ENCODE peak calls at places on chromosomes 12 and 14, in nine cellular contexts. V is SK-N-SH, X is MM.1S, F is GM23338, E is GM23248, D is PC-3, U is HCT116, N is Karpas-422, O is PC-9. Q is an unnamed sample. For H3K27me3 and H3K9me2, the result is how much of the 10 kb centered on the place peaks cover.

GRCh38 chr14:96253140-96253539 is 2.9 kb upstream of the BDKRB1 start:
- DNase-seq in O (peak), V (no peak), X (no peak), F (no peak), E (peak), D (peak), N (no peak), U (no peak), Q (peak)

GRCh38 chr12:97960741-97961608 is 498.4 kb downstream of the RMST start:
- DNase-seq in E (no peak), V (peak), X (peak), N (peak), F (peak), D (peak), U (peak), O (peak), Q (peak)

GRCh38 chr14:65352964-65353530 is 59.5 kb upstream of the FUT8 start:
- DNase-seq in E (peak), X (peak), V (no peak), U (peak), F (no peak), O (peak), D (peak), N (peak), Q (no peak)

GRCh38 chr12:20549115-20549719 is 145.9 kb upstream of the SLCO1C1 start:
- DNase-seq in O (peak), N (peak), D (peak), X (peak), F (peak), V (peak), E (peak), U (peak), Q (peak)

GRCh38 chr14:63993992-63994391 is 141.2 kb downstream of the SYNE2 start:
- DNase-seq in U (no peak), X (no peak), V (peak), O (no peak), N (peak), E (no peak), D (peak), F (peak), Q (no peak)

GRCh38 chr14:75539562-75540478 is 17.6 kb downstream of the BATF start:
- DNase-seq in F (peak), V (no peak), N (peak), O (no peak), D (no peak), U (no peak), E (no peak), X (no peak), Q (no peak)

GRCh38 chr14:73795974-73796373 is 55.7 kb upstream of the PTGR2 start:
- DNase-seq in D (peak), V (no peak), U (peak), N (peak), F (no peak), O (peak), X (no peak), E (peak), Q (peak)

GRCh38 chr14:48955857-48956256 is 630.3 kb downstream of the RPS29 start:
- DNase-seq in X (no peak), N (no peak), U (no peak), D (no peak), E (no peak), V (no peak), O (no peak), F (no peak), Q (no peak)

GRCh38 chr12:29725587-29726320 is 58.0 kb downstream of the TMTC1 start:
- DNase-seq in O (no peak), F (no peak), E (peak), X (no peak), N (no peak), V (peak), D (no peak), U (no peak), Q (peak)

GRCh38 chr12:79364197-79364596 is 326.6 kb downstream of the PAWR start:
- DNase-seq in F (no peak), O (no peak), X (no peak), N (no peak), U (no peak), V (no peak), E (no peak), D (no peak), Q (peak)

GRCh38 chr12:107468182-107468581 is 217.4 kb upstream of the PWP1 start:
- DNase-seq in D (no peak), F (peak), X (no peak), V (no peak), U (no peak), N (no peak), E (no peak), O (no peak), Q (no peak)

GRCh38 chr14:70127186-70127585 is 61.6 kb downstream of the SLC8A3 start:
- DNase-seq in U (no peak), X (no peak), E (no peak), D (no peak), V (no peak), N (no peak), F (no peak), O (no peak), Q (no peak)
- H3K27me3 ChIP-seq in U (under half), X (under half), E (under half), D (half or more), V (under half), N (under half), F (under half), O (half or more), Q (under half)

GRCh38 chr12:120722784-120723183 is 2.8 kb upstream of the ACADS start:
- DNase-seq in U (no peak), D (no peak), X (no peak), V (no peak), E (no peak), N (no peak), F (no peak), O (no peak), Q (no peak)

GRCh38 chr12:120720972-120721801 is 4.4 kb upstream of the ACADS start:
- DNase-seq in D (no peak), X (no peak), E (no peak), V (no peak), N (no peak), O (no peak), U (no peak), F (no peak), Q (no peak)

GRCh38 chr12:120720234-120720968 is 5.2 kb upstream of the ACADS start:
- DNase-seq in X (no peak), F (no peak), U (no peak), D (peak), E (peak), N (no peak), V (no peak), O (no peak), Q (peak)

GRCh38 chr12:120719496-120720233 is 6.0 kb upstream of the ACADS start:
- DNase-seq in X (no peak), F (no peak), N (no peak), U (no peak), D (no peak), V (no peak), O (no peak), E (no peak), Q (no peak)

DNA sequence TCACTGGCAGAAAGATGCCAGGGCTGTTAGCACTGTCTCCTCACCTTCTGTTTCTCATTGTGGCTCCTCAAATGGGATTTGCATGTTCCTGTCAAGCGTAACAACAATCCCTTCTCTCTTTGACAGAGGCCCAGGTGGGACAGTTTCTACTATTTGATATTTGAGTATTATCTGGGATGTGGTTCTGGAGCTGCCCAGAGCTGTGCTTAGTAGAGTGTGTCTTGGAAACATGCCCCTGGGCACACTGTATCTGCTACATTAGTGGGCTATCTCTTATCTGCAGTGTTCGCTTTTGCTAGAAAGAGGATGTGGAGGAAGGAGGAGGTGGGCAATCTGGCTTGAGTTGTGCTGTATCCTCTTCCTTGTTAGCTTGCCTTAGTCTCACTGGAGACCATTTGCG is 3.8 kb upstream of the ACADS start:
- DNase-seq in E (no peak), V (peak), U (no peak), F (no peak), D (no peak), N (peak), O (no peak), X (no peak), Q (no peak)
- H3K9me2 ChIP-seq in E (under half), V (under half), U (under half), F (under half), D (under half), N (under half), O (under half), X (under half), Q (under half)

GRCh38 chr12:22115711-22116110 is 69.7 kb downstream of the CMAS start:
- DNase-seq in U (no peak), F (no peak), D (no peak), X (no peak), E (no peak), N (no peak), O (no peak), V (no peak), Q (no peak)

GRCh38 chr12:22105542-22105941 is 59.5 kb downstream of the CMAS start:
- DNase-seq in N (no peak), V (no peak), D (no peak), O (no peak), U (no peak), F (no peak), E (no peak), X (no peak), Q (no peak)

DNA sequence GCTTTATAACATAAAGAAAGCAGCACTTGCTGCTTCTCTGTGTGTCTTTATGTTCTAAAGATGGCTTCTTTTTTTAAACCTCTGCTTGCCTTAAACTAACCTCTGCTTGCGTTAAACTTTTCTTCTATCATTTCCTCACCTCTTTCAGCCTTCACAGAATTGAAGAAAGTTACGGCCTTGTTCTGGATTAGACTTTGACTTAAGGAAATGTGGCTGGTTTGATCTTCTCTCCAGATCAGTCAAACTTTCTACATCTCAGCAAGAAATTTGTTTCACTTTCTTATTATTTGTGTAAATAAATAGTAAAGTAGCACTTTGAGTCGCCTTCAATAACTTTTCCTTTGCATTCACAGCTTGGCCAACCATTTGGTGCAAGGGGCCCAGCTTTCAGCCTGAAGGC is 64.2 kb downstream of the CMAS start:
- DNase-seq in F (no peak), O (no peak), V (no peak), U (no peak), E (no peak), X (no peak), D (no peak), N (no peak), Q (no peak)
- H3K4me3 ChIP-seq in F (no peak), O (no peak), V (no peak), U (no peak), E (no peak), X (no peak), D (no peak), N (no peak), Q (no peak)

GRCh38 chr12:112851024-112851777 is 55.6 kb upstream of the OAS1 start:
- DNase-seq in D (no peak), N (no peak), V (no peak), F (peak), U (no peak), X (no peak), O (no peak), E (no peak), Q (no peak)
- H3K27me3 ChIP-seq in D (under half), N (under half), V (under half), F (under half), U (half or more), X (under half), O (half or more), E (under half), Q (under half)

GRCh38 chr12:32302218-32302826 is 97.0 kb upstream of the FGD4 start:
- DNase-seq in E (peak), D (peak), N (peak), O (no peak), V (peak), X (peak), F (peak), U (peak), Q (peak)
- H3K9me2 ChIP-seq in E (under half), D (under half), N (under half), O (under half), V (under half), X (under half), F (under half), U (under half), Q (under half)

DNA sequence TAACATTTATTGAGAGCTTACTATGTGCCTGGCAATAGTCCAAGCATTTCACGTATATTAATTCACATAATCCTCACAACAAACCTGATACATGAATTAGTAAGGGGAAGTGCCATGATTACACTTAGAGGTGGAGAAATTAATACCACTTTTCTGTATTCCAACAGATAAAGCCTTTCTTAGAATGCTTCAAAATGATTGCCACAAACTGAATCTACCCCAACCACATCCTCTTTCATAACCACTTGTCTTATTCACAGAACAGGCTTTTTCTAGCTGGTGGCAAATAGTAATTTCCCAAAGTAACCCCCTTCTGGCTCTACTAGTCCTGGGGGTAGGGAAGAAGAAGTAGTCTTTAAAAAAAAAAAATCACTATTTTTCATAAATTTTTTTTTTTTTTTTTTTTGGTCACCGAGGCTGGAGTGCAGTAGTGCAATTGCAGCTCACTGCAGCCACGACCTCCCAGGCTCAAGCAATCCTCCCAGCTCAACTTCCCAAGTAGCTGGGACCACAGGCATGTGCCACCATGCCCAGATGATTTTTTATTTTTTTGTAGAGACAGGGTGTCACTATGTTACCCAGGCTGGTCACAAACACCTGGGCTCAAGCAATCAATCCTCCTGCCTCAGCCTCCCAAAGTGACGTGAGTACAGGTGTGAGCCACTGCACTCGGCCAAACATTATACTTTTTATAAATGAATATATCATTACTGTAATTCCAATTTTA is 59.0 kb upstream of the ARID2 start:
- DNase-seq in E (peak), D (no peak), F (no peak), X (peak), U (no peak), O (no peak), N (no peak), V (no peak), Q (no peak)
- H3K4me3 ChIP-seq in E (no peak), D (no peak), F (no peak), X (no peak), U (no peak), O (no peak), N (no peak), V (no peak), Q (no peak)